ENCODE peak calls at places on chromosomes 6 and 20, in eight cellular contexts. N is CD4-positive, alpha-beta memory T cell; R is ovary; I is right cardiac atrium; K is esophagus squamous epithelium; C is heart right ventricle; F is brain microvascular endothelial cell; X is A549. H is an unnamed sample.

GRCh38 chr6:158219229-158219628 is 51.1 kb downstream of the GTF2H5 start:
- DNase-seq in I (no peak), X (no peak), C (no peak), K (no peak), F (peak; percentile 48), R (no peak), N (no peak), H (peak; percentile 99)

GRCh38 chr20:805713-806112 is 27.8 kb upstream of the FAM110A start:
- DNase-seq in N (no peak), X (no peak), I (no peak), R (no peak), F (no peak), K (no peak), C (no peak), H (no peak)

GRCh38 chr20:12053348-12053747 is 135.7 kb downstream of the BTBD3 start:
- DNase-seq in K (no peak), R (no peak), N (no peak), I (no peak), F (peak; percentile 71), X (no peak), C (no peak), H (peak; percentile 18)

GRCh38 chr6:41042656-41043055 is 389 bp downstream of the TSPO2 start:
- DNase-seq in N (no peak), K (no peak), F (no peak), C (no peak), X (no peak), R (no peak), I (no peak), H (no peak)

GRCh38 chr6:20915626-20916025 is 381.4 kb downstream of the CDKAL1 start:
- DNase-seq in R (no peak), K (no peak), I (no peak), C (no peak), X (no peak), F (no peak), N (no peak), H (no peak)

GRCh38 chr6:46325561-46326525 is 155.1 kb upstream of the ENPP5 start:
- DNase-seq in F (peak; percentile 7), R (no peak), C (peak; percentile 23), K (no peak), X (no peak), N (peak; percentile 11), I (peak; percentile 60), H (no peak)

GRCh38 chr6:170456886-170457698 is 96.0 kb downstream of the PSMB1 start:
- DNase-seq in C (no peak), X (no peak), K (no peak), R (no peak), I (no peak), N (no peak), F (no peak), H (no peak)

GRCh38 chr6:19536838-19537237 is 300.3 kb upstream of the ID4 start:
- DNase-seq in C (no peak), K (no peak), I (no peak), N (no peak), F (no peak), X (no peak), R (no peak), H (peak; percentile 58)

GRCh38 chr6:28634758-28635546 is 109.3 kb downstream of the GPX5 start:
- DNase-seq in K (no peak), F (no peak), N (no peak), X (peak; percentile 63), I (peak; percentile 64), R (no peak), C (no peak), H (no peak)

GRCh38 chr6:118558811-118559217 is 10.7 kb downstream of the PLN start:
- DNase-seq in I (no peak), F (peak; percentile 22), X (no peak), R (no peak), K (no peak), C (no peak), N (peak; percentile 64), H (no peak)

GRCh38 chr6:27546522-27546921 is 73.6 kb upstream of the ZNF184 start:
- DNase-seq in C (no peak), K (no peak), R (no peak), X (no peak), I (no peak), F (no peak), N (no peak), H (no peak)

GRCh38 chr6:27547157-27548075 is 74.5 kb upstream of the ZNF184 start:
- DNase-seq in C (no peak), K (no peak), F (peak; percentile 89), R (no peak), N (no peak), X (no peak), I (no peak), H (no peak)

GRCh38 chr6:27542485-27542884 is 69.6 kb upstream of the ZNF184 start:
- DNase-seq in K (no peak), X (no peak), I (no peak), C (no peak), R (no peak), N (no peak), F (no peak), H (no peak)

GRCh38 chr6:27544612-27545260 is 71.8 kb upstream of the ZNF184 start:
- DNase-seq in K (no peak), N (no peak), C (no peak), X (no peak), F (peak; percentile 29), I (no peak), R (no peak), H (no peak)

DNA sequence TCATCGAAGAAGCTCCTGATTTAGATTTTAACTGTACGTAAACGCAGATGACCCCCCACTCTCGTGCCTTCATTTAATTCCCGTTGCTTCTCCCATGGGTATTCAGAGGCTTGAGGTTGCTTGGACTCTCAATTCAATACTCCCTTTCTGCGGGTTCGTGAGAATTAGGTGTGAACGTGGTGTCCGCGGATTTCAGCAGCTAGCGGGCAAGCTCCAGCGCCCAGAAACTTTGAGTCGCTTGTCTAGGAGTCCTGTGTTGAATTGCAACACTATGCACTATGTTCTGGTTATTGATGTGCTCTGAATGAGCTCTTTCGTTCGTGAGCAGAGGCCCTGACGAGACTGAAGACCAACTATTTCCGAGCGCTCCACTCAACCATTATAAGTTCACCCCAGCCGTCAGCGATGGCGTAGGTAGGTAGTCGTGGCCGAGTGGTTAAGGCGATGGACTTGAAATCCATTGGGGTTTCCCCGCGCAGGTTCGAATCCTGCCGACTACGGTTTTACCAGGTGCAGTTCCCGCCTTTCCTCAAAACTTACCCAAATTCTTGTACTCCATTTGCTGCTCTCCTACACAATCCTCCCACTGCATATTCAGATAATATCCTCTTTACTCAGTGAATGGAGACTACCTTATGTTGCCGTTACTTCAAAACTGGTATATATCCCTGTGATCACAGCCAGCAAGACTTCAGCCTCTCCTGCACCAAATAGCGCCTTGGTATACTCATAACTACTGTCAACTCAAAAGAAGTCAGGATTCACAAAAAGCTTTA is 72.6 kb upstream of the ZNF184 start:
- DNase-seq in N (no peak), X (no peak), F (peak; percentile 91), K (no peak), C (no peak), I (no peak), R (no peak), H (peak; percentile 63)
- H3K27ac ChIP-seq in N (no peak overlapping the region), X (peak overlapping the region; percentile 44), F (peak overlapping the region; percentile 13), K (no peak overlapping the region), C (no peak overlapping the region), I (no peak overlapping the region), R (no peak overlapping the region), H (peak overlapping the region; percentile 47)

GRCh38 chr6:167910652-167911051 is 83.9 kb downstream of the AFDN start:
- DNase-seq in R (no peak), X (no peak), N (no peak), I (no peak), F (no peak), K (no peak), C (no peak), H (no peak)

GRCh38 chr6:167906899-167907298 is 80.2 kb downstream of the AFDN start:
- DNase-seq in N (no peak), K (no peak), C (peak; percentile 49), X (no peak), I (peak; percentile 69), F (peak; percentile 12), R (no peak), H (peak; percentile 29)

GRCh38 chr6:167910007-167910406 is 83.3 kb downstream of the AFDN start:
- DNase-seq in R (no peak), N (no peak), X (no peak), I (no peak), K (no peak), F (no peak), C (no peak), H (no peak)

GRCh38 chr6:167907837-167908681 is 81.3 kb downstream of the AFDN start:
- DNase-seq in I (no peak), X (peak; percentile 6), F (peak; percentile 31), R (no peak), N (no peak), C (peak; percentile 27), K (no peak), H (no peak)

DNA sequence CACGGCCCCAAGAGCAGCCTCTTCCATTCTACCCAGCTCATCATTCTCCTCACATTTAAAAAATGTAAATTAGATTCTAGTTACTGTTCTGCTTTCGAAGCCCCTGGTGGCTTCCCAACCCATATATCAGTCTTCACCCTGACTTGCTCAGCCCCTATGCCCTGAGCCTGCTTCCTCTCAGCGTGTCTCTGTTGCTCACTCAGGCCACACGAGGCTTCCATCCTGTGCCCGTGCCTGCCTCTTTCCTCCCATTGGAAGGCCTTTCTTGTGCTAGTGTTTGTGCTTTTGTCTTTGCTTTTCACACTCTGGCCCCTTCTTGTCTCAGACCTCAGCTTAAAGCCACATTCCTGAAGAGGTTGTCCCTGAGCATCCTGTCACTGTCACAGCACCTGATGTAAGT is 78.1 kb downstream of the AFDN start:
- DNase-seq in K (no peak), I (no peak), N (no peak), C (no peak), R (no peak), X (no peak), F (no peak), H (no peak)
- H3K27ac ChIP-seq in K (no peak overlapping the region), I (no peak overlapping the region), N (no peak overlapping the region), C (no peak overlapping the region), R (no peak overlapping the region), X (no peak overlapping the region), F (no peak overlapping the region), H (no peak overlapping the region)

DNA sequence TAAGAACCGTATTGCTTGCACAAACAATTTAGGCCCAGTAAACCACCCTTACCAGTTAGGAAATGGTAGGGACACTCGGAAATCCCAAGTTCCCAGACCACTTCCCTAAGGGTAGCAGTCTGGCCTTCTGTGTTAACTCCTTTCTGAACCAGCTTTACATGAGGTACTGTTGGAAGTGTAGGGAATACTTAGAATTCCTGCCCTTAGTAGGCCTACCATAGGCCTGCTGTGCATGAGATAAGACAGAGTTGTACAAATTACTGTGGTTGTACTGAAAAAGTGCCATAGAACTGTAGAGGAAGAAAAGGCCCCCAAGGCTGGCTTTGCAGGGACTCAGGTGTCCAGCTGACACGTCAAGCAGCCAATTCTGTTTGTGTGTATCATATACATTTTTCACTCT is 11.1 kb downstream of the RPRD1B start:
- DNase-seq in K (no peak), F (no peak), C (no peak), R (no peak), X (no peak), N (no peak), I (no peak), H (no peak)
- H3K27ac ChIP-seq in K (no peak overlapping the region), F (no peak overlapping the region), C (no peak overlapping the region), R (no peak overlapping the region), X (no peak overlapping the region), N (no peak overlapping the region), I (no peak overlapping the region), H (no peak overlapping the region)

DNA sequence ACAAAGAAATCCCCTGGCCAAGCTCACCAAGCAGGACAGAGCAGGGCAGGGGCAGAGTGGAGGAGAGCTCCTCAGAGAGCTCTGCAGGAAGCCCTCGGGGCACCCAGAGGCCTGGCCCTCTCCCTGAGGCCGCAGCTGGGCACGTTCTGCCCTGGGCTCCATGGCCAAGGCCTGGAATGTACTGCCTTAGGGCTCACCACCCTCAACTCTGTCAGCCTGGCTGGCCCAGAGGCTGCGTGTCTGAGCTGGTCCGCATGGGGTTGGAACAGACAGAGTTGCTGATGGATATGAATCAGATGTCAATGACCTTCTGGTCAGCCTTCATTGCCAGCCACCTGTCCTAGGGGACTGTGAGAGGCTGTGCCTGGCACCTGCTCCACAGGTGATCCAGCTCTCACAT is 33.3 kb upstream of the PCMTD2 start:
- DNase-seq in R (no peak), F (no peak), C (no peak), N (no peak), K (no peak), I (peak; percentile 27), X (no peak), H (no peak)
- H3K27ac ChIP-seq in R (peak overlapping the region; percentile 30), F (no peak overlapping the region), C (peak overlapping the region; percentile 50), N (no peak overlapping the region), K (no peak overlapping the region), I (no peak overlapping the region), X (no peak overlapping the region), H (peak overlapping the region; percentile 28)

H was measured in epithelial cell of prostate.